ENCODE peak calls at places on chromosomes 6 and 20, in five cellular contexts. L, P, A, H and R are unnamed samples.

GRCh38 chr6:125791151-125791819 is 525 bp downstream of the NCOA7 start:
- DNase-seq in L (peak; percentile 65), P (peak; percentile 47), A (no peak), H (peak; percentile 42), R (peak; percentile 48)

GRCh38 chr20:5092765-5093339 is 26.9 kb downstream of the PCNA start:
- DNase-seq in L (no peak), P (no peak), A (no peak), H (no peak), R (no peak)

GRCh38 chr6:134347916-134348805 is 30.2 kb upstream of the SGK1 start:
- DNase-seq in L (no peak), P (peak; percentile 81), A (no peak), H (no peak), R (no peak)

GRCh38 chr6:3421763-3422456 is 34.9 kb downstream of the SLC22A23 start:
- DNase-seq in L (no peak), P (peak; percentile 70), A (no peak), H (no peak), R (no peak)

GRCh38 chr6:77457720-77458349 is 5.5 kb downstream of the HTR1B start:
- DNase-seq in L (peak; percentile 69), P (peak; percentile 92), A (no peak), H (peak; percentile 70), R (peak; percentile 65)

GRCh38 chr20:53316221-53316937 is 277.3 kb downstream of the ZNF217 start:
- DNase-seq in L (no peak), P (no peak), A (no peak), H (no peak), R (no peak)

GRCh38 chr20:63093966-63094766 is 87.4 kb upstream of the BHLHE23 start:
- DNase-seq in L (no peak), P (no peak), A (peak; percentile 59), H (no peak), R (no peak)

GRCh38 chr6:170095273-170095976 is 195.5 kb downstream of the DLL1 start:
- DNase-seq in L (no peak), P (no peak), A (peak; percentile 73), H (no peak), R (peak; percentile 21)

GRCh38 chr20:10861086-10861485 is 187.3 kb upstream of the JAG1 start:
- DNase-seq in L (no peak), P (peak; percentile 54), A (no peak), H (no peak), R (no peak)

GRCh38 chr20:19354950-19355349 is 142.5 kb downstream of the SLC24A3 start:
- DNase-seq in L (no peak), P (no peak), A (no peak), H (no peak), R (no peak)

GRCh38 chr20:63749597-63750508 is 10.3 kb downstream of the SLC2A4RG start:
- DNase-seq in L (no peak), P (no peak), A (no peak), H (no peak), R (no peak)

GRCh38 chr6:32153252-32153834 is 598 bp upstream of the PPT2 start:
- DNase-seq in L (peak; percentile 68), P (no peak), A (no peak), H (peak; percentile 41), R (peak; percentile 28)

GRCh38 chr6:113644861-113645575 is 212.1 kb upstream of the MARCKS start:
- DNase-seq in L (no peak), P (peak; percentile 100), A (no peak), H (peak; percentile 19), R (no peak)